ENCODE peak calls at places on chromosomes 11 and 22, in four cellular contexts. F is DMS53; H is NT2/D1; D is activated T-helper 9 cell treated with anti-CD3 and anti-CD28 coated beads, Interleukin-2, amount 50 U/mL, for 16 hours. V is an unnamed sample.

GRCh38 chr11:12123177-12123576 is 12.8 kb downstream of the MICAL2 start:
- DNase-seq in F (no peak), H (no peak), D (no peak), V (no peak)

GRCh38 chr11:28529540-28530410 is 421.6 kb downstream of the METTL15 start:
- DNase-seq in F (peak), H (peak), D (no peak), V (no peak)

GRCh38 chr11:9955387-9955786 is 291.5 kb downstream of the SWAP70 start:
- DNase-seq in F (no peak), H (no peak), D (no peak), V (no peak)

GRCh38 chr11:68146010-68146540 is 24.9 kb upstream of the CHKA start:
- DNase-seq in F (peak), H (no peak), D (no peak), V (no peak)

GRCh38 chr11:66676279-66676919 is 1.3 kb downstream of the RBM4B start:
- DNase-seq in F (no peak), H (no peak), D (no peak), V (no peak)

GRCh38 chr11:128409476-128409875 is 177.9 kb downstream of the ETS1 start:
- DNase-seq in F (no peak), H (no peak), D (no peak), V (no peak)

GRCh38 chr22:44025171-44026065 is 1.3 kb downstream of the PARVB start:
- DNase-seq in F (no peak), H (no peak), D (no peak), V (peak)

GRCh38 chr22:43487311-43488030 is 75.7 kb downstream of the MPPED1 start:
- DNase-seq in F (no peak), H (no peak), D (no peak), V (no peak)

GRCh38 chr11:113305440-113306336 is 8.7 kb upstream of the TTC12 start:
- DNase-seq in F (peak), H (peak), D (peak), V (peak)

GRCh38 chr11:96614101-96614500 is 224.3 kb downstream of the JRKL start:
- DNase-seq in F (no peak), H (no peak), D (no peak), V (no peak)

GRCh38 chr11:64809781-64810241 is 540 bp downstream of the MEN1 start:
- DNase-seq in F (peak), H (no peak), D (no peak), V (peak)

GRCh38 chr22:45911601-45912271 is 65.2 kb downstream of the WNT7B start:
- DNase-seq in F (peak), H (no peak), D (no peak), V (no peak)

GRCh38 chr11:130212431-130212961 is 52.9 kb downstream of the ST14 start:
- DNase-seq in F (peak), H (no peak), D (no peak), V (peak)

GRCh38 chr22:44202261-44202789 is 21.6 kb downstream of the PARVG start:
- DNase-seq in F (no peak), H (no peak), D (no peak), V (no peak)

GRCh38 chr11:69008774-69009440 is 4.1 kb downstream of the MRGPRF start:
- DNase-seq in F (no peak), H (peak), D (no peak), V (no peak)

GRCh38 chr11:59560290-59560701 is 49.0 kb downstream of the OR4D9 start:
- DNase-seq in F (peak), H (peak), D (peak), V (no peak)

GRCh38 chr22:27575348-27575747 is 226.2 kb downstream of the MN1 start:
- DNase-seq in F (no peak), H (no peak), D (no peak), V (no peak)

GRCh38 chr11:134411887-134412507 is at the start of gene B3GAT1:
- DNase-seq in F (peak), H (no peak), D (no peak), V (no peak)

GRCh38 chr22:49799431-49800075 is 28.1 kb downstream of the BRD1 start:
- DNase-seq in F (no peak), H (no peak), D (no peak), V (no peak)

GRCh38 chr11:46529086-46529905 is 64.5 kb downstream of the AMBRA1 start:
- DNase-seq in F (peak), H (peak), D (peak), V (peak)

GRCh38 chr11:70341881-70342429 is 56.4 kb upstream of the CTTN start:
- DNase-seq in F (no peak), H (no peak), D (no peak), V (no peak)

GRCh38 chr11:61152816-61153592 is 8.2 kb downstream of the VPS37C start:
- DNase-seq in F (peak), H (no peak), D (no peak), V (no peak)

GRCh38 chr11:130181295-130182272 is 22.0 kb downstream of the ST14 start:
- DNase-seq in F (peak), H (no peak), D (no peak), V (no peak)

GRCh38 chr11:76013526-76013925 is 192.8 kb downstream of the WNT11 start:
- DNase-seq in F (no peak), H (no peak), D (no peak), V (no peak)